ENCODE peak calls at places on chromosomes 1 and 21, in eight cellular contexts. D is foreskin fibroblast; N is activated CD8-positive, alpha-beta T cell treated with anti-CD3 and anti-CD28 coated beads for 36 hours; I is hepatocyte; W is EL; S is stimulated activated CD8-positive, alpha-beta memory T cell treated with anti-CD3 and anti-CD28 coated beads, Interleukin-4, amount 100 ng/mL, for 4 hours; V is PC-9; G is left colon. A is an unnamed sample.

GRCh38 chr1:202571719-202572339 is 138.4 kb downstream of the SYT2 start:
- DNase-seq in V (no peak), S (no peak), N (peak), I (peak), D (peak), W (peak), G (peak), A (peak)

GRCh38 chr1:190835658-190836057 is 358.0 kb upstream of the BRINP3 start:
- DNase-seq in D (no peak), W (no peak), V (no peak), I (no peak), S (no peak), N (no peak), G (no peak), A (no peak)

GRCh38 chr1:218294531-218294930 is 9.4 kb downstream of the RRP15 start:
- DNase-seq in I (no peak), W (peak), N (no peak), D (peak), G (no peak), S (no peak), V (no peak), A (no peak)

GRCh38 chr1:147341246-147341645 is 98.8 kb downstream of the CHD1L start:
- DNase-seq in V (no peak), I (no peak), W (no peak), G (no peak), D (no peak), S (no peak), N (no peak), A (no peak)

GRCh38 chr21:42518216-42518615 is 4.6 kb downstream of the SLC37A1 start:
- DNase-seq in G (no peak), N (no peak), D (no peak), S (no peak), I (no peak), W (peak), V (peak), A (no peak)

GRCh38 chr1:116154536-116154935 is 43.3 kb downstream of the MAB21L3 start:
- DNase-seq in G (no peak), S (no peak), V (no peak), D (no peak), N (no peak), I (no peak), W (no peak), A (no peak)

GRCh38 chr1:95957748-95958147 is 723.7 kb downstream of the RWDD3 start:
- DNase-seq in G (no peak), S (no peak), D (peak), N (no peak), W (no peak), V (no peak), I (no peak), A (no peak)

GRCh38 chr1:205907794-205908193 is 35.5 kb downstream of the SLC26A9 start:
- DNase-seq in N (no peak), D (peak), W (peak), S (no peak), I (peak), G (peak), V (peak), A (peak)

GRCh38 chr1:116020668-116021272 is 44.5 kb downstream of the SLC22A15 start:
- DNase-seq in G (peak), I (peak), W (peak), S (peak), V (peak), D (peak), N (peak), A (peak)

GRCh38 chr1:165344198-165344597 is 12.3 kb downstream of the LMX1A start:
- DNase-seq in V (no peak), S (no peak), I (no peak), W (no peak), D (no peak), N (no peak), G (no peak), A (no peak)

GRCh38 chr1:43760745-43761343 is 53.5 kb downstream of the ST3GAL3 start:
- DNase-seq in N (no peak), W (peak), G (no peak), D (peak), I (no peak), S (no peak), V (no peak), A (no peak)

GRCh38 chr21:46203203-46203600 is 18.9 kb upstream of the SPATC1L start:
- DNase-seq in I (no peak), V (no peak), G (no peak), N (no peak), W (no peak), D (no peak), S (no peak), A (no peak)

GRCh38 chr1:59689741-59690140 is 125.0 kb upstream of the HOOK1 start:
- DNase-seq in I (no peak), G (no peak), S (no peak), W (no peak), D (no peak), N (no peak), V (no peak), A (no peak)

GRCh38 chr1:11938722-11939526 is 4.4 kb downstream of the PLOD1 start:
- DNase-seq in G (no peak), D (peak), I (no peak), W (peak), N (no peak), S (no peak), V (no peak), A (no peak)

GRCh38 chr21:45545691-45546531 is 3.7 kb upstream of the SLC19A1 start:
- DNase-seq in G (no peak), V (no peak), S (no peak), D (no peak), W (no peak), N (no peak), I (no peak), A (no peak)

GRCh38 chr1:180911640-180912161 is 996 bp upstream of the KIAA1614 start:
- DNase-seq in D (peak), I (peak), V (no peak), G (no peak), N (no peak), S (no peak), W (peak), A (no peak)

GRCh38 chr1:19254416-19254815 is 2.8 kb downstream of the MRTO4 start:
- DNase-seq in V (no peak), I (no peak), D (no peak), S (no peak), N (no peak), W (no peak), G (no peak), A (no peak)

GRCh38 chr1:38005195-38006007 is at the start of gene FHL3:
- DNase-seq in W (peak), G (peak), V (peak), S (no peak), D (peak), N (peak), I (peak), A (peak)

GRCh38 chr1:43232482-43232881 is 37.3 kb upstream of the TMEM125 start:
- DNase-seq in D (peak), G (no peak), N (no peak), S (no peak), I (no peak), V (no peak), W (no peak), A (no peak)

GRCh38 chr1:219902951-219903350 is 25.4 kb downstream of the SLC30A10 start:
- DNase-seq in N (no peak), W (no peak), S (no peak), V (no peak), I (no peak), G (no peak), D (no peak), A (no peak)

GRCh38 chr21:32253215-32253641 is 25.6 kb downstream of the MIS18A start:
- DNase-seq in W (peak), I (peak), N (no peak), D (no peak), S (no peak), G (no peak), V (no peak), A (no peak)

GRCh38 chr1:191895462-191896058 is 262.7 kb upstream of the RGS18 start:
- DNase-seq in G (no peak), D (no peak), V (no peak), N (no peak), I (no peak), W (no peak), S (no peak), A (no peak)

GRCh38 chr1:21898326-21899155 is 38.6 kb downstream of the HSPG2 start:
- DNase-seq in D (peak), W (peak), I (no peak), N (no peak), G (no peak), V (no peak), S (no peak), A (no peak)